ENCODE peak calls at places on chromosomes 4 and X, in ten cellular contexts. One of them, this sample, is unnamed.
A peak's percentile ranks its signal among the peaks of the same experiment; 100 is the strongest.

GRCh38 chr4:108070775-108071174 is 81.1 kb downstream of the HADH start:
- DNase-seq in Kasumi-1: no peak
- DNase-seq in GM13977: no peak
- DNase-seq in AG10803: no peak
- DNase-seq in sciatic nerve: no peak
- DNase-seq in ACHN: no peak
- DNase-seq in stomach: no peak
- DNase-seq in hypothalamus: no peak
- DNase-seq in anterior cingulate cortex: no peak
- DNase-seq in mesendoderm: no peak
- DNase-seq in this sample: no peak

GRCh38 chr4:112888617-112889016 is 160.8 kb upstream of the ANK2 start:
- DNase-seq in hypothalamus: no peak
- DNase-seq in anterior cingulate cortex: peak; percentile 32
- DNase-seq in Kasumi-1: no peak
- DNase-seq in AG10803: no peak
- DNase-seq in GM13977: no peak
- DNase-seq in sciatic nerve: no peak
- DNase-seq in mesendoderm: no peak
- DNase-seq in stomach: no peak
- DNase-seq in ACHN: no peak
- DNase-seq in this sample: peak; percentile 92

GRCh38 chr4:38128478-38129451 is 168.6 kb downstream of the PTTG2 start:
- DNase-seq in Kasumi-1: no peak
- DNase-seq in anterior cingulate cortex: no peak
- DNase-seq in stomach: no peak
- DNase-seq in hypothalamus: no peak
- DNase-seq in AG10803: peak; percentile 65
- DNase-seq in mesendoderm: peak; percentile 76
- DNase-seq in ACHN: no peak
- DNase-seq in GM13977: peak; percentile 66
- DNase-seq in sciatic nerve: no peak
- DNase-seq in this sample: peak; percentile 62

GRCh38 chrX:44483965-44484606 is 58.6 kb downstream of the FUNDC1 start:
- DNase-seq in mesendoderm: no peak
- DNase-seq in sciatic nerve: no peak
- DNase-seq in hypothalamus: no peak
- DNase-seq in anterior cingulate cortex: no peak
- DNase-seq in ACHN: no peak
- DNase-seq in Kasumi-1: no peak
- DNase-seq in stomach: no peak
- DNase-seq in AG10803: no peak
- DNase-seq in GM13977: no peak
- DNase-seq in this sample: no peak

GRCh38 chr4:121484633-121485032 is 103.8 kb upstream of the QRFPR start:
- DNase-seq in sciatic nerve: no peak
- DNase-seq in GM13977: peak; percentile 46
- DNase-seq in hypothalamus: no peak
- DNase-seq in AG10803: peak; percentile 73
- DNase-seq in anterior cingulate cortex: no peak
- DNase-seq in Kasumi-1: peak; percentile 52
- DNase-seq in stomach: peak; percentile 45
- DNase-seq in mesendoderm: peak; percentile 77
- DNase-seq in ACHN: peak; percentile 35
- DNase-seq in this sample: no peak

GRCh38 chr4:136634121-136634520 is 898.2 kb downstream of the PCDH18 start:
- DNase-seq in Kasumi-1: no peak
- DNase-seq in anterior cingulate cortex: no peak
- DNase-seq in AG10803: no peak
- DNase-seq in GM13977: no peak
- DNase-seq in mesendoderm: peak; percentile 42
- DNase-seq in ACHN: no peak
- DNase-seq in hypothalamus: no peak
- DNase-seq in sciatic nerve: no peak
- DNase-seq in stomach: no peak
- DNase-seq in this sample: no peak

GRCh38 chr4:40669504-40669903 is 39.8 kb upstream of the RBM47 start:
- DNase-seq in ACHN: no peak
- DNase-seq in sciatic nerve: no peak
- DNase-seq in Kasumi-1: no peak
- DNase-seq in GM13977: peak; percentile 42
- DNase-seq in stomach: no peak
- DNase-seq in hypothalamus: no peak
- DNase-seq in mesendoderm: no peak
- DNase-seq in AG10803: no peak
- DNase-seq in anterior cingulate cortex: no peak
- DNase-seq in this sample: no peak

GRCh38 chr4:55561884-55562283 is 15.2 kb upstream of the CLOCK start:
- DNase-seq in AG10803: no peak
- DNase-seq in Kasumi-1: no peak
- DNase-seq in hypothalamus: no peak
- DNase-seq in GM13977: peak; percentile 53
- DNase-seq in ACHN: no peak
- DNase-seq in mesendoderm: no peak
- DNase-seq in stomach: no peak
- DNase-seq in sciatic nerve: no peak
- DNase-seq in anterior cingulate cortex: no peak
- DNase-seq in this sample: peak; percentile 71

GRCh38 chrX:51420610-51421009 is 75.8 kb downstream of the NUDT11 start:
- DNase-seq in mesendoderm: peak; percentile 47
- DNase-seq in anterior cingulate cortex: peak; percentile 12
- DNase-seq in hypothalamus: no peak
- DNase-seq in GM13977: no peak
- DNase-seq in stomach: no peak
- DNase-seq in Kasumi-1: peak; percentile 34
- DNase-seq in sciatic nerve: no peak
- DNase-seq in AG10803: peak; percentile 40
- DNase-seq in ACHN: peak; percentile 29
- DNase-seq in this sample: peak; percentile 34

GRCh38 chr4:158873795-158874359 is 105.1 kb downstream of the FNIP2 start:
- DNase-seq in anterior cingulate cortex: no peak
- DNase-seq in GM13977: no peak
- DNase-seq in hypothalamus: no peak
- DNase-seq in AG10803: peak; percentile 69
- DNase-seq in ACHN: no peak
- DNase-seq in Kasumi-1: no peak
- DNase-seq in sciatic nerve: no peak
- DNase-seq in stomach: no peak
- DNase-seq in mesendoderm: peak; percentile 22
- DNase-seq in this sample: no peak

GRCh38 chr4:47566975-47567374 is 81.9 kb downstream of the ATP10D start:
- DNase-seq in Kasumi-1: no peak
- DNase-seq in hypothalamus: no peak
- DNase-seq in stomach: no peak
- DNase-seq in anterior cingulate cortex: no peak
- DNase-seq in sciatic nerve: no peak
- DNase-seq in ACHN: no peak
- DNase-seq in GM13977: no peak
- DNase-seq in mesendoderm: no peak
- DNase-seq in AG10803: no peak
- DNase-seq in this sample: no peak

GRCh38 chr4:8653326-8654000 is 60.9 kb downstream of the CPZ start:
- DNase-seq in ACHN: no peak
- DNase-seq in Kasumi-1: no peak
- DNase-seq in GM13977: no peak
- DNase-seq in anterior cingulate cortex: no peak
- DNase-seq in stomach: peak; percentile 21
- DNase-seq in AG10803: no peak
- DNase-seq in sciatic nerve: peak; percentile 42
- DNase-seq in mesendoderm: no peak
- DNase-seq in hypothalamus: no peak
- DNase-seq in this sample: no peak

GRCh38 chr4:152451496-152451895 is 84.4 kb downstream of the FBXW7 start:
- DNase-seq in anterior cingulate cortex: no peak
- DNase-seq in Kasumi-1: no peak
- DNase-seq in mesendoderm: no peak
- DNase-seq in stomach: no peak
- DNase-seq in hypothalamus: no peak
- DNase-seq in GM13977: no peak
- DNase-seq in sciatic nerve: no peak
- DNase-seq in ACHN: no peak
- DNase-seq in AG10803: no peak
- DNase-seq in this sample: no peak

GRCh38 chrX:108439434-108439883 is at the start of gene COL4A5:
- DNase-seq in GM13977: no peak
- DNase-seq in AG10803: peak; percentile 61
- DNase-seq in stomach: peak; percentile 49
- DNase-seq in sciatic nerve: peak; percentile 56
- DNase-seq in hypothalamus: no peak
- DNase-seq in mesendoderm: peak; percentile 95
- DNase-seq in Kasumi-1: peak; percentile 76
- DNase-seq in anterior cingulate cortex: no peak
- DNase-seq in ACHN: peak; percentile 83
- DNase-seq in this sample: peak; percentile 41

GRCh38 chrX:154018518-154019060 is 1.1 kb downstream of the IRAK1 start:
- DNase-seq in ACHN: no peak
- DNase-seq in mesendoderm: no peak
- DNase-seq in stomach: no peak
- DNase-seq in sciatic nerve: no peak
- DNase-seq in AG10803: no peak
- DNase-seq in GM13977: no peak
- DNase-seq in Kasumi-1: no peak
- DNase-seq in anterior cingulate cortex: no peak
- DNase-seq in hypothalamus: no peak
- DNase-seq in this sample: no peak

GRCh38 chr4:2451036-2451520 is 17.8 kb upstream of the RNF4 start:
- DNase-seq in stomach: no peak
- DNase-seq in Kasumi-1: no peak
- DNase-seq in ACHN: no peak
- DNase-seq in hypothalamus: no peak
- DNase-seq in anterior cingulate cortex: no peak
- DNase-seq in mesendoderm: no peak
- DNase-seq in GM13977: no peak
- DNase-seq in sciatic nerve: no peak
- DNase-seq in AG10803: no peak
- DNase-seq in this sample: no peak

GRCh38 chrX:134148293-134148692 is 88.7 kb upstream of the CCDC160 start:
- DNase-seq in stomach: no peak
- DNase-seq in ACHN: no peak
- DNase-seq in anterior cingulate cortex: no peak
- DNase-seq in Kasumi-1: no peak
- DNase-seq in mesendoderm: no peak
- DNase-seq in hypothalamus: no peak
- DNase-seq in AG10803: no peak
- DNase-seq in sciatic nerve: no peak
- DNase-seq in GM13977: no peak
- DNase-seq in this sample: no peak

GRCh38 chr4:48167538-48168263 is 33.7 kb upstream of the TXK start:
- DNase-seq in AG10803: no peak
- DNase-seq in stomach: no peak
- DNase-seq in ACHN: no peak
- DNase-seq in Kasumi-1: no peak
- DNase-seq in anterior cingulate cortex: no peak
- DNase-seq in mesendoderm: no peak
- DNase-seq in hypothalamus: no peak
- DNase-seq in GM13977: no peak
- DNase-seq in sciatic nerve: no peak
- DNase-seq in this sample: no peak

GRCh38 chr4:81215219-81215892 is at the start of gene PRKG2:
- DNase-seq in stomach: no peak
- DNase-seq in hypothalamus: no peak
- DNase-seq in GM13977: no peak
- DNase-seq in anterior cingulate cortex: peak; percentile 3
- DNase-seq in AG10803: peak; percentile 25
- DNase-seq in sciatic nerve: no peak
- DNase-seq in Kasumi-1: no peak
- DNase-seq in ACHN: no peak
- DNase-seq in mesendoderm: peak; percentile 42
- DNase-seq in this sample: no peak

GRCh38 chrX:134144231-134144630 is 92.8 kb upstream of the CCDC160 start:
- DNase-seq in hypothalamus: no peak
- DNase-seq in ACHN: peak; percentile 0
- DNase-seq in stomach: no peak
- DNase-seq in AG10803: no peak
- DNase-seq in GM13977: peak; percentile 14
- DNase-seq in mesendoderm: peak; percentile 18
- DNase-seq in anterior cingulate cortex: no peak
- DNase-seq in Kasumi-1: peak; percentile 26
- DNase-seq in sciatic nerve: no peak
- DNase-seq in this sample: peak; percentile 31

GRCh38 chrX:104432321-104432720 is 133.7 kb upstream of the IL1RAPL2 start:
- DNase-seq in stomach: no peak
- DNase-seq in hypothalamus: no peak
- DNase-seq in GM13977: no peak
- DNase-seq in Kasumi-1: no peak
- DNase-seq in anterior cingulate cortex: no peak
- DNase-seq in mesendoderm: no peak
- DNase-seq in sciatic nerve: no peak
- DNase-seq in ACHN: no peak
- DNase-seq in AG10803: no peak
- DNase-seq in this sample: no peak

GRCh38 chr4:142079951-142080350 is 443.6 kb downstream of the IL15 start:
- DNase-seq in GM13977: no peak
- DNase-seq in hypothalamus: no peak
- DNase-seq in stomach: no peak
- DNase-seq in AG10803: no peak
- DNase-seq in anterior cingulate cortex: no peak
- DNase-seq in ACHN: no peak
- DNase-seq in Kasumi-1: no peak
- DNase-seq in mesendoderm: no peak
- DNase-seq in sciatic nerve: no peak
- DNase-seq in this sample: no peak

GRCh38 chrX:103453655-103454054 is 65.6 kb downstream of the RAB40A start:
- DNase-seq in mesendoderm: no peak
- DNase-seq in AG10803: peak; percentile 86
- DNase-seq in Kasumi-1: no peak
- DNase-seq in sciatic nerve: no peak
- DNase-seq in ACHN: no peak
- DNase-seq in hypothalamus: no peak
- DNase-seq in stomach: no peak
- DNase-seq in GM13977: no peak
- DNase-seq in anterior cingulate cortex: no peak
- DNase-seq in this sample: no peak

GRCh38 chr4:141375855-141376254 is 155.2 kb downstream of the ZNF330 start:
- DNase-seq in anterior cingulate cortex: no peak
- DNase-seq in AG10803: peak; percentile 92
- DNase-seq in GM13977: no peak
- DNase-seq in sciatic nerve: no peak
- DNase-seq in hypothalamus: no peak
- DNase-seq in ACHN: peak; percentile 90
- DNase-seq in Kasumi-1: peak; percentile 10
- DNase-seq in stomach: no peak
- DNase-seq in mesendoderm: peak; percentile 85
- DNase-seq in this sample: no peak

GRCh38 chr4:136742330-136742729 is 790.0 kb downstream of the PCDH18 start:
- DNase-seq in AG10803: no peak
- DNase-seq in GM13977: no peak
- DNase-seq in mesendoderm: no peak
- DNase-seq in Kasumi-1: no peak
- DNase-seq in sciatic nerve: no peak
- DNase-seq in anterior cingulate cortex: no peak
- DNase-seq in ACHN: no peak
- DNase-seq in stomach: no peak
- DNase-seq in hypothalamus: no peak
- DNase-seq in this sample: no peak